ENCODE peak calls at places on chromosomes 13 and 19, in four cellular contexts. U is HL-60, O is caudate nucleus, A is tibial artery. F is an unnamed sample.

GRCh38 chr19:6156033-6156432 is 20.6 kb downstream of the ACSBG2 start:
- DNase-seq in U (no peak), O (no peak), A (no peak), F (no peak)

GRCh38 chr13:70353096-70353495 is 244.8 kb upstream of the KLHL1 start:
- DNase-seq in U (no peak), O (no peak), A (no peak), F (no peak)

GRCh38 chr13:23588576-23589141 is 18.4 kb downstream of the TNFRSF19 start:
- DNase-seq in U (no peak), O (no peak), A (no peak), F (no peak)

GRCh38 chr13:36339600-36340155 is 6.5 kb downstream of the SPART start:
- DNase-seq in U (no peak), O (no peak), A (no peak), F (no peak)

GRCh38 chr13:75217949-75218348 is 264.0 kb downstream of the TBC1D4 start:
- DNase-seq in U (no peak), O (no peak), A (no peak), F (no peak)

GRCh38 chr13:43316997-43317396 is 293.6 kb downstream of the DNAJC15 start:
- DNase-seq in U (peak), O (no peak), A (peak), F (peak)

GRCh38 chr13:30431269-30431950 is 9.1 kb downstream of the UBE2L5 start:
- DNase-seq in U (no peak), O (no peak), A (no peak), F (no peak)

GRCh38 chr13:111961793-111962192 is 105.2 kb upstream of the SOX1 start:
- DNase-seq in U (no peak), O (no peak), A (no peak), F (no peak)

GRCh38 chr13:50691682-50692263 is 151.7 kb downstream of the DLEU7 start:
- DNase-seq in U (no peak), O (no peak), A (no peak), F (no peak)

GRCh38 chr19:29492761-29493160 is 33.0 kb upstream of the VSTM2B start:
- DNase-seq in U (no peak), O (no peak), A (no peak), F (no peak)

GRCh38 chr19:43620061-43621001 is 902 bp upstream of the ZNF428 start:
- DNase-seq in U (no peak), O (no peak), A (no peak), F (no peak)

GRCh38 chr13:77310579-77311279 is 16.2 kb downstream of the MYCBP2 start:
- DNase-seq in U (no peak), O (no peak), A (no peak), F (no peak)

GRCh38 chr19:13095934-13096890 is 6.4 kb downstream of the LYL1 start:
- DNase-seq in U (peak), O (no peak), A (no peak), F (no peak)

GRCh38 chr13:24511019-24511823 is 1.4 kb downstream of the PARP4 start:
- DNase-seq in U (peak), O (no peak), A (no peak), F (no peak)

GRCh38 chr13:46896346-46897138 is at the start of gene HTR2A:
- DNase-seq in U (peak), O (no peak), A (peak), F (no peak)

GRCh38 chr19:21463449-21464105 is 41.8 kb upstream of the ZNF429 start:
- DNase-seq in U (no peak), O (no peak), A (no peak), F (no peak)

GRCh38 chr13:72565893-72566292 is 161.5 kb downstream of the MZT1 start:
- DNase-seq in U (peak), O (no peak), A (no peak), F (no peak)

GRCh38 chr13:24032252-24032651 is 128.3 kb upstream of the SPATA13 start:
- DNase-seq in U (no peak), O (no peak), A (no peak), F (no peak)

GRCh38 chr19:30244533-30244932 is 127.7 kb upstream of the ZNF536 start:
- DNase-seq in U (no peak), O (no peak), A (no peak), F (no peak)

GRCh38 chr19:2273356-2274184 is 8.4 kb downstream of the PEAK3 start:
- DNase-seq in U (peak), O (no peak), A (peak), F (peak)

GRCh38 chr19:6801397-6802086 is 29.0 kb downstream of the VAV1 start:
- DNase-seq in U (peak), O (no peak), A (peak), F (peak)

GRCh38 chr19:480016-480855 is 16.1 kb upstream of the MADCAM1 start:
- DNase-seq in U (peak), O (no peak), A (peak), F (peak)

GRCh38 chr19:10508707-10509106 is 5.6 kb upstream of the KEAP1 start:
- DNase-seq in U (no peak), O (no peak), A (no peak), F (no peak)

GRCh38 chr13:46015374-46015773 is 37.2 kb downstream of the ZC3H13 start:
- DNase-seq in U (peak), O (no peak), A (no peak), F (no peak)

GRCh38 chr19:41357746-41358145 is 4.0 kb upstream of the TGFB1 start:
- DNase-seq in U (no peak), O (no peak), A (no peak), F (no peak)
- H3K27ac ChIP-seq in U (no peak), O (no peak), A (no peak), F (no peak)

DNA sequence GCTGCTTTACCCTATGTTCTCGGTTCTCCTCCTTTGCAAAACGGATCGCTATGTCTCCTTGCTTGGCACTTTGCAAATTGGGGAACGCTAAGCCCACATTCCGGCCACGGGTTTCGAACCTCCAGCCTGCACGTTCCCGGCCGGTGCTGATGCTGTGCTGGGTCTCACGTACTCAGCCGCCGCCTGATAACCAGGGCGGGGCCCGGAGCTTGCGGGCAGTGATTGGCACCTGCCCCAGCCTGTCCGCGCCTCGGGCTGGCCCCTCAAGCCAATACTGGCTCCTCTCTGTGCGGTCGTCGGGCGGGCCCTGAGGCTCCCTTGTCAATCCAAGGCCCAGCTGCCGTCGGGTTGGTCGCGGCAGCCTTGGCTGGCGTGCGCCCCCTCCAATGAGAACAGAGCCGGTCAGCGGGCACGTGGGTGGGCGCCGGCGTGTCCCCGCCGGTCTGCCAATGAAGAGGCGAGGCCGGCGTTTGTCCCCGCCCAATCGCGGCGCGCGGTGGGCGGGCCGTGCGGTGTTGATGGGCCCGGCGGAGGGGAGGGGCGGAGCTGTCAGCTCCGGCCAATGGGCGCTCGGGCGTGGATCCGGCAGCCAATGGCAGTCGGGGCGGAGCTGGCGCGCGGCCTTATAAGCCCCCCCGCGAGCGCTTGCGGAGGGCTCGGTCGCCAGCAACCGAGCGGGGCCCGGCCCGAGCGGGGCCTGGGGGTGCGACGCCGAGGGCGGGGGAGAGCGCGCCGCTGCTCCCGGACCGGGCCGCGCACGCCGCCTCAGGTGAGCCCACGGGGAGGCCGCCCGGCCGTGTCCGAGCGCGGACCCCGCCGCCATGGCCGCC is at the start of gene KDM4B:
- DNase-seq in U (peak), O (peak), A (peak), F (peak)
- H3K27ac ChIP-seq in U (peak), O (peak), A (peak), F (peak)

GRCh38 chr19:15287496-15287895 is 44.8 kb downstream of the BRD4 start:
- DNase-seq in U (no peak), O (no peak), A (no peak), F (no peak)

GRCh38 chr19:15284091-15284490 is 48.2 kb downstream of the BRD4 start:
- DNase-seq in U (no peak), O (no peak), A (no peak), F (no peak)

GRCh38 chr19:15286688-15287355 is 45.5 kb downstream of the BRD4 start:
- DNase-seq in U (no peak), O (no peak), A (no peak), F (no peak)

GRCh38 chr19:15284896-15285295 is 47.4 kb downstream of the BRD4 start:
- DNase-seq in U (no peak), O (no peak), A (no peak), F (no peak)

GRCh38 chr19:15285896-15286591 is 46.3 kb downstream of the BRD4 start:
- DNase-seq in U (peak), O (no peak), A (no peak), F (no peak)
- H3K27ac ChIP-seq in U (no peak), O (no peak), A (peak), F (no peak)

GRCh38 chr13:65909501-65909900 is 1320.6 kb downstream of the PCDH9 start:
- DNase-seq in U (no peak), O (no peak), A (no peak), F (no peak)

GRCh38 chr13:65914707-65915106 is 1315.4 kb downstream of the PCDH9 start:
- DNase-seq in U (no peak), O (no peak), A (no peak), F (no peak)

GRCh38 chr13:65911546-65912193 is 1318.5 kb downstream of the PCDH9 start:
- DNase-seq in U (no peak), O (no peak), A (no peak), F (no peak)

GRCh38 chr13:65913173-65913572 is 1317.0 kb downstream of the PCDH9 start:
- DNase-seq in U (no peak), O (no peak), A (no peak), F (no peak)

GRCh38 chr13:65912516-65912915 is 1317.6 kb downstream of the PCDH9 start:
- DNase-seq in U (no peak), O (no peak), A (no peak), F (no peak)
- H3K27ac ChIP-seq in U (no peak), O (no peak), A (no peak), F (no peak)

GRCh38 chr13:79749985-79750551 is 269.1 kb downstream of the NDFIP2 start:
- DNase-seq in U (no peak), O (no peak), A (peak), F (peak)
- H3K27ac ChIP-seq in U (peak), O (no peak), A (no peak), F (no peak)

GRCh38 chr19:15447057-15447456 is 2.7 kb downstream of the WIZ start:
- DNase-seq in U (no peak), O (no peak), A (no peak), F (no peak)
- H3K27ac ChIP-seq in U (no peak), O (no peak), A (peak), F (no peak)

GRCh38 chr13:61275251-61275650 is 140.4 kb downstream of the PCDH20 start:
- DNase-seq in U (no peak), O (no peak), A (no peak), F (no peak)
- H3K27ac ChIP-seq in U (no peak), O (no peak), A (no peak), F (no peak)

GRCh38 chr19:45767410-45767880 is 1.6 kb downstream of the SIX5 start:
- DNase-seq in U (no peak), O (no peak), A (peak), F (no peak)
- H3K27ac ChIP-seq in U (no peak), O (peak), A (peak), F (peak)

GRCh38 chr13:40599722-40600121 is 66.7 kb downstream of the FOXO1 start:
- DNase-seq in U (no peak), O (no peak), A (no peak), F (no peak)

GRCh38 chr13:40597735-40598365 is 68.6 kb downstream of the FOXO1 start:
- DNase-seq in U (no peak), O (no peak), A (no peak), F (no peak)

GRCh38 chr13:40599146-40599545 is 67.3 kb downstream of the FOXO1 start:
- DNase-seq in U (no peak), O (no peak), A (no peak), F (no peak)

GRCh38 chr13:40600145-40600751 is 66.2 kb downstream of the FOXO1 start:
- DNase-seq in U (no peak), O (no peak), A (no peak), F (no peak)

GRCh38 chr13:40598599-40598998 is 67.8 kb downstream of the FOXO1 start:
- DNase-seq in U (no peak), O (no peak), A (no peak), F (no peak)
- H3K27ac ChIP-seq in U (no peak), O (no peak), A (no peak), F (no peak)

GRCh38 chr19:49450405-49450804 is 1.2 kb downstream of the PIH1D1 start:
- DNase-seq in U (no peak), O (no peak), A (no peak), F (no peak)

GRCh38 chr19:49445997-49446396 is 4.7 kb upstream of the SLC17A7 start:
- DNase-seq in U (no peak), O (no peak), A (no peak), F (no peak)

GRCh38 chr19:49448432-49448786 is 3.2 kb downstream of the PIH1D1 start:
- DNase-seq in U (no peak), O (no peak), A (no peak), F (no peak)

GRCh38 chr19:49451430-49452181 is at the start of gene PIH1D1:
- DNase-seq in U (peak), O (peak), A (peak), F (peak)

GRCh38 chr19:49447485-49448431 is 3.9 kb downstream of the PIH1D1 start:
- DNase-seq in U (no peak), O (no peak), A (no peak), F (no peak)
- H3K27ac ChIP-seq in U (no peak), O (no peak), A (no peak), F (no peak)

F was measured in substantia nigra.